ENCODE peak calls at places on chromosomes 11 and 22, in four cellular contexts. B is aorta, Q is stomach, P is GM23338. F is an unnamed sample.
A peak's percentile ranks its signal among the peaks of the same experiment; 100 is the strongest.

GRCh38 chr11:68447015-68447801 is 13.3 kb upstream of the PPP6R3 start:
- DNase-seq in B (peak; percentile 87), Q (peak; percentile 82), P (peak; percentile 94), F (peak; percentile 78)

GRCh38 chr11:34192481-34193401 is 87.3 kb downstream of the NAT10 start:
- DNase-seq in B (peak; percentile 91), Q (peak; percentile 45), P (no peak), F (no peak)

GRCh38 chr11:39777035-39777434 is 1682.4 kb downstream of the LRRC4C start:
- DNase-seq in B (no peak), Q (no peak), P (no peak), F (no peak)

GRCh38 chr22:37636186-37636948 is 3.1 kb upstream of the SH3BP1 start:
- DNase-seq in B (no peak), Q (peak; percentile 31), P (peak; percentile 47), F (no peak)

GRCh38 chr11:12581923-12582322 is 92.3 kb upstream of the TEAD1 start:
- DNase-seq in B (no peak), Q (no peak), P (no peak), F (no peak)

GRCh38 chr22:39647836-39648500 is 77.4 kb downstream of the CACNA1I start:
- DNase-seq in B (no peak), Q (no peak), P (no peak), F (no peak)

GRCh38 chr11:14768789-14769188 is 123.2 kb downstream of the CYP2R1 start:
- DNase-seq in B (no peak), Q (no peak), P (no peak), F (no peak)

GRCh38 chr11:33375688-33376311 is 118.6 kb downstream of the HIPK3 start:
- DNase-seq in B (no peak), Q (no peak), P (peak; percentile 73), F (peak; percentile 56)

GRCh38 chr11:19849107-19849789 is 136.6 kb downstream of the NAV2 start:
- DNase-seq in B (no peak), Q (peak; percentile 34), P (no peak), F (peak; percentile 77)

GRCh38 chr11:9906043-9906791 is 242.3 kb downstream of the SWAP70 start:
- DNase-seq in B (no peak), Q (no peak), P (peak; percentile 86), F (no peak)

GRCh38 chr22:43110927-43111623 is 525 bp downstream of the BIK start:
- DNase-seq in B (no peak), Q (peak; percentile 76), P (peak; percentile 64), F (peak; percentile 75)

GRCh38 chr11:47603295-47603694 is 9.1 kb upstream of the C1QTNF4 start:
- DNase-seq in B (no peak), Q (no peak), P (no peak), F (no peak)

GRCh38 chr11:7376386-7376785 is 108.9 kb upstream of the OLFML1 start:
- DNase-seq in B (no peak), Q (no peak), P (no peak), F (no peak)

GRCh38 chr11:133988686-133989410 is 32.1 kb upstream of the IGSF9B start:
- DNase-seq in B (no peak), Q (no peak), P (no peak), F (no peak)
- H3K4me1 ChIP-seq in B (no peaks in the 10 kb centered on the region), Q (no peaks in the 10 kb centered on the region), P (no peaks in the 10 kb centered on the region), F (no peaks in the 10 kb centered on the region)

GRCh38 chr11:45165806-45166603 is 19.6 kb downstream of the PRDM11 start:
- DNase-seq in B (no peak), Q (no peak), P (no peak), F (no peak)
- H3K4me1 ChIP-seq in B (peaks cover 14% of the 10 kb centered on the region), Q (peaks cover 61% of the 10 kb centered on the region), P (no peaks in the 10 kb centered on the region), F (peaks cover 6% of the 10 kb centered on the region)

DNA sequence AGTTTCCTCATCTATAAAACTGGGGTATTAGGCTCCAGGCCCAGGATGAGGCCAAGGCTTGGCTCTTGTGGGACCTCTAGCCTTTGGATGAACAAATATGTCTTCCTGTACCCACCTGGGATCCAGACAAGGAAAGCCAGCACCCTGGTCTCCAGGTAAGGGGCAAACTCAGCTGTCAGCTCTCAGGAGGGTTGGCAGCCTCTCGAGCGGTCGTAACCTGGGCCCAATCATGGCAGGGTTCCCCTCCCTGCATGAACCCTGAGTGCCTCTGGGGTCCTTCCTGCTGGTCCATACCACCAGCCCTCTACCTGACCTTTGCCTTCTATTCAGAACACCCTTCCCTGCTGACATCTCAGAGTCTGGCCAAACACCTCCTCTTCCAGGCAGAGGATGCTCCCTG is 19.6 kb downstream of the SLC22A12 start:
- DNase-seq in B (no peak), Q (no peak), P (no peak), F (no peak)
- H3K4me1 ChIP-seq in B (no peaks in the 10 kb centered on the region), Q (peaks cover 14% of the 10 kb centered on the region), P (peaks cover 5% of the 10 kb centered on the region), F (no peaks in the 10 kb centered on the region)

DNA sequence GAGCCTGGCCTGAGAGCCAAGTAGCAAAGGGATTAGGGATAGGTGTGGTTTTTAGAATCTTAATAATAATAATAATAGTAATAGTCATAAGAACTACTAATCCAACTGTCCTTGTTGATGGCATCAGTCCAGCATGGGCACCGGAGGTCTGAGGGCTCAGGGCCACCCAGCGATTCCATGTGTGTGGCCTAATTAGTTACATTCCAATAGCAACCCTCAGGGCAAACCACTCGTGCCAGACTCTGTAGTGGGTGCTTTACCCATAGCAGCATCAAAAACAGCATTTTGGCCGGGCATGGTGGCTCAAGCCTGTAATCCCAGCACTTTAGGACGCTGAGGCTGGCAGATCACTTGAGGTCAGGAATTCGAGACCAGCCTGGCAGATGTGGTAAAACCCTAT is 19.0 kb upstream of the MYH9 start:
- DNase-seq in B (no peak), Q (no peak), P (no peak), F (no peak)
- H3K4me1 ChIP-seq in B (no peaks in the 10 kb centered on the region), Q (peaks cover 23% of the 10 kb centered on the region), P (peaks cover 10% of the 10 kb centered on the region), F (peaks cover 19% of the 10 kb centered on the region)

GRCh38 chr22:21856868-21857267 is 10.6 kb downstream of the MAPK1 start:
- DNase-seq in B (no peak), Q (no peak), P (no peak), F (no peak)

GRCh38 chr22:21860640-21861039 is 6.8 kb downstream of the MAPK1 start:
- DNase-seq in B (no peak), Q (no peak), P (no peak), F (no peak)

GRCh38 chr22:21856197-21856596 is 11.2 kb downstream of the MAPK1 start:
- DNase-seq in B (no peak), Q (no peak), P (no peak), F (no peak)

GRCh38 chr22:21857501-21857914 is 9.9 kb downstream of the MAPK1 start:
- DNase-seq in B (no peak), Q (no peak), P (no peak), F (no peak)

GRCh38 chr22:21858025-21858764 is 9.2 kb downstream of the MAPK1 start:
- DNase-seq in B (no peak), Q (no peak), P (no peak), F (no peak)
- H3K4me1 ChIP-seq in B (peaks cover 15% of the 10 kb centered on the region), Q (peaks cover 98% of the 10 kb centered on the region), P (peaks cover 27% of the 10 kb centered on the region), F (peaks cover 64% of the 10 kb centered on the region)

GRCh38 chr11:3946445-3947017 is 91.1 kb downstream of the STIM1 start:
- DNase-seq in B (no peak), Q (no peak), P (no peak), F (no peak)
- H3K4me1 ChIP-seq in B (peaks cover 32% of the 10 kb centered on the region), Q (peaks cover 97% of the 10 kb centered on the region), P (no peaks in the 10 kb centered on the region), F (peaks cover 13% of the 10 kb centered on the region)

DNA sequence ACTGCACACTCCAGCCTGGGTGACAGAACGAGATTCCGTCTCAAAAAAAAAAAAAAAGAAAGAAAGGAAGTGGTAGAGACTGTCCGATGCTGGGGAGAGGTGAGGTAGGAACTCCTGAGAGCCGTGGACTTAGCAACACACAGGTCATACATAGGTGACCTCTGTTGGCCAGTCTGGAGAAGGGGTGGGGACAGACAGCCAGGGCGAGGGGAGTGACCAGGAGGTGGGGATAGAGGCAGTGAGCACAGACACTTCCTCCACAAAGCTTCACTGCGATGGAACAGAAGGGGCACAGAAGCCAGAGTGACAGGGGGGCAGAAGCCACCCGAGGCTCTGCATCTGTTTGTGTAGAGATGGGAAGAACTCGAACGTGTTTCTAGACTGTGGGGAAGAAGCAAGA is 47.1 kb downstream of the MYH9 start:
- DNase-seq in B (no peak), Q (peak; percentile 56), P (no peak), F (no peak)
- H3K4me1 ChIP-seq in B (peaks cover 4% of the 10 kb centered on the region), Q (peaks cover 100% of the 10 kb centered on the region), P (peaks cover 23% of the 10 kb centered on the region), F (peaks cover 53% of the 10 kb centered on the region)

GRCh38 chr11:79525257-79525656 is 84.4 kb upstream of the TENM4 start:
- DNase-seq in B (no peak), Q (no peak), P (no peak), F (no peak)

GRCh38 chr11:79514269-79514668 is 73.4 kb upstream of the TENM4 start:
- DNase-seq in B (no peak), Q (no peak), P (no peak), F (no peak)

GRCh38 chr11:79515781-79516180 is 75.0 kb upstream of the TENM4 start:
- DNase-seq in B (no peak), Q (no peak), P (no peak), F (no peak)

GRCh38 chr11:79514695-79515094 is 73.9 kb upstream of the TENM4 start:
- DNase-seq in B (no peak), Q (no peak), P (no peak), F (no peak)

DNA sequence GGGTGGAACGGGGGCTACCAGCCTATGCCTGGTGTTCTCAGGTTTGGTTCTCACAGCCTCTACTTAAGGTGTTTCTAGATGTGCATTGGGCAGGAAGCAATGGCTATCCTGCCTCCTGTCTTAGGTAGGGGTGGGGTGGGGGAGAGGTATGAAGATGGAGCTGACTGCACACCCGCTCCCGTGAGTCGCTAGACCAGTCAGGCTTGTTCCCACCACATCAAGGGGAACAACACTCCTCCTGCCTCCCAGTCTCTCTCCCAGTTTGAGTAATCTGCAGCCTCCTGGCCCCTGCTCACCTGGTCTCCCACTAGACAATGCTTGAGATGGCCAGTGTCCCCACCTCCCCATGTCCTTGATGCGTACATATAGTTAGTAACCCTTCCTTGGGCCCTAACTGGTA is 79.3 kb upstream of the TENM4 start:
- DNase-seq in B (no peak), Q (no peak), P (no peak), F (no peak)
- H3K4me1 ChIP-seq in B (no peaks in the 10 kb centered on the region), Q (no peaks in the 10 kb centered on the region), P (no peaks in the 10 kb centered on the region), F (no peaks in the 10 kb centered on the region)

DNA sequence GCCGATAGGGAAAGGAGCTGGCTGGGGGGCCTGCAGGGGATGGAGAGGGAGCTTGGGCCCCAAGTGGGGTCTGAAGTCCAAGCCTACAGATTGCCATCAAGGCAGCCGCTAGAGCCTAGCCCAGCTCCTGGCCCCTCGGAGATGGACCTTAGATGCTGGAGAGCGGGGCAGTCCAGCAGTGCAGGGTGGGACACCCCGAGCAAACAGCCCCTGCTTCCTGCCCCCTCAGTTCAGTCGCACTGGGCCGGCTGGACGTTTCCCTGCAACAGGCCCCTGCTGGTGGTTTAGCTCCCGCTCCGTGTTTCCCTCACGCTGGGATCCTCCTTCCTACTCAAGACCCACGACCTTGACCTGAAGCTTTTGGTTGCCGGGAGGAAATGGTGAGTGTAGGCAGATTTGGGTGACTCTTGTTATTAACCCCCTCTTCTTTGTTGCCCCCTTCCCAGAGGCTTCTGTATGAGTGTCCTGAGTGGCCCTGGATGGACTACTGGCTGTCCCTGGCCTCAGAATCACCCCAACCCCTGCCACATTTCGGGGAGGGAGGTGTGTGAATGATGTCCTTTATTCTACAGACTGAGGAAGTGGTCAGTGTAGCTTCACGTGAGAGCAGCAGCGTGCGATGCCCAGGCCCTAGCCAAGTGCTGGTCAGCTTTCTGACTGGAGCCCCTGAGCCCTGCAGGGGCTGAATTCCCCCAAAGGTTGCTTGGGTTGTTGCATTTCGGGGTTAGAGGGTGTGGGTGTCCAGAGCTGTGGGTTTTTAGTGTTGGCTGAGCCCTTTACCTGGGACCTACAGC is 2.7 kb downstream of the ST3GAL4 start:
- DNase-seq in B (peak; percentile 42), Q (no peak), P (no peak), F (no peak)
- H3K4me1 ChIP-seq in B (peaks cover 5% of the 10 kb centered on the region), Q (peaks cover 82% of the 10 kb centered on the region), P (peaks cover 29% of the 10 kb centered on the region), F (peaks cover 4% of the 10 kb centered on the region)

F was measured in pancreas.